ENCODE peak calls at places on chromosome 7, in six cellular contexts. U is LNCaP clone FGC, F is transverse colon, T is epithelial cell of esophagus, A is fibroblast of lung, I is GM12865. O is an unnamed sample.
A peak's percentile ranks its signal among the peaks of the same experiment; 100 is the strongest.

GRCh38 chr7:98856021-98856422 is 13.8 kb downstream of the TMEM130 start:
- DNase-seq in U (no peak), F (no peak), T (peak; percentile 36), A (no peak), I (no peak), O (no peak)

GRCh38 chr7:23955600-23956149 is 245.7 kb downstream of the STK31 start:
- DNase-seq in U (no peak), F (no peak), T (no peak), A (no peak), I (no peak), O (no peak)

GRCh38 chr7:92325850-92326249 is 80.1 kb downstream of the ANKIB1 start:
- DNase-seq in U (no peak), F (no peak), T (no peak), A (peak; percentile 11), I (peak; percentile 7), O (peak; percentile 36)

GRCh38 chr7:47427046-47427643 is 154.8 kb downstream of the TNS3 start:
- DNase-seq in U (no peak), F (no peak), T (no peak), A (no peak), I (no peak), O (no peak)

GRCh38 chr7:11294218-11294617 is 320.5 kb downstream of the PHF14 start:
- DNase-seq in U (no peak), F (no peak), T (peak; percentile 14), A (no peak), I (peak; percentile 12), O (no peak)

GRCh38 chr7:124782335-124782734 is 16.7 kb upstream of the GPR37 start:
- DNase-seq in U (no peak), F (no peak), T (no peak), A (no peak), I (no peak), O (no peak)

GRCh38 chr7:106640368-106641141 is 20.4 kb downstream of the CCDC71L start:
- DNase-seq in U (no peak), F (no peak), T (peak; percentile 83), A (no peak), I (no peak), O (peak; percentile 73)

GRCh38 chr7:2274666-2275065 is 32.6 kb downstream of the NUDT1 start:
- DNase-seq in U (no peak), F (no peak), T (no peak), A (no peak), I (no peak), O (no peak)

GRCh38 chr7:159117366-159118219 is 27.1 kb downstream of the VIPR2 start:
- DNase-seq in U (no peak), F (no peak), T (no peak), A (no peak), I (no peak), O (no peak)

GRCh38 chr7:28068811-28069216 is 111.8 kb downstream of the JAZF1 start:
- DNase-seq in U (no peak), F (no peak), T (peak; percentile 24), A (peak; percentile 40), I (no peak), O (peak; percentile 65)

GRCh38 chr7:138785587-138786437 is 12.0 kb upstream of the TMEM213 start:
- DNase-seq in U (no peak), F (no peak), T (peak; percentile 4), A (no peak), I (no peak), O (peak; percentile 39)

GRCh38 chr7:92478095-92478494 is 349 bp upstream of the ERVW-1 start:
- DNase-seq in U (no peak), F (no peak), T (no peak), A (no peak), I (no peak), O (no peak)

GRCh38 chr7:123916240-123916724 is 8.8 kb upstream of the SPAM1 start:
- DNase-seq in U (no peak), F (peak; percentile 33), T (peak; percentile 47), A (peak; percentile 35), I (peak; percentile 7), O (peak; percentile 43)

GRCh38 chr7:513521-514166 is 6.0 kb downstream of the PDGFA start:
- DNase-seq in U (no peak), F (no peak), T (peak; percentile 47), A (peak; percentile 25), I (no peak), O (peak; percentile 40)

GRCh38 chr7:150902078-150903033 is 50.0 kb downstream of the AOC1 start:
- DNase-seq in U (no peak), F (peak; percentile 67), T (no peak), A (no peak), I (no peak), O (no peak)

GRCh38 chr7:129041142-129041928 is 13.6 kb downstream of the TNPO3 start:
- DNase-seq in U (no peak), F (no peak), T (no peak), A (no peak), I (peak; percentile 17), O (no peak)

GRCh38 chr7:236967-237366 is 44.6 kb downstream of the FAM20C start:
- DNase-seq in U (no peak), F (no peak), T (no peak), A (no peak), I (no peak), O (no peak)

GRCh38 chr7:125670926-125671572 is 741.4 kb upstream of the POT1 start:
- DNase-seq in U (no peak), F (no peak), T (peak; percentile 47), A (peak; percentile 33), I (peak; percentile 20), O (peak; percentile 60)

GRCh38 chr7:55774327-55775050 is 88.1 kb downstream of the SEPTIN14 start:
- DNase-seq in U (peak; percentile 23), F (no peak), T (peak; percentile 74), A (no peak), I (no peak), O (no peak)

GRCh38 chr7:67393903-67394302 is 397.3 kb downstream of the TYW1 start:
- DNase-seq in U (no peak), F (no peak), T (no peak), A (no peak), I (no peak), O (no peak)

GRCh38 chr7:105677803-105678583 is 96.7 kb upstream of the EFCAB10 start:
- DNase-seq in U (no peak), F (peak; percentile 68), T (peak; percentile 8), A (no peak), I (peak; percentile 82), O (no peak)

GRCh38 chr7:128845987-128846386 is 15.8 kb downstream of the FLNC start:
- DNase-seq in U (no peak), F (no peak), T (no peak), A (no peak), I (no peak), O (no peak)

GRCh38 chr7:55427279-55427788 is 62.2 kb downstream of the LANCL2 start:
- DNase-seq in U (no peak), F (no peak), T (no peak), A (no peak), I (no peak), O (no peak)

GRCh38 chr7:1086588-1087461 is 1.1 kb upstream of the GPER1 start:
- DNase-seq in U (no peak), F (peak; percentile 83), T (peak; percentile 58), A (peak; percentile 55), I (peak; percentile 83), O (peak; percentile 64)

GRCh38 chr7:143480501-143480900 is 2.8 kb downstream of the TAS2R41 start:
- DNase-seq in U (no peak), F (no peak), T (no peak), A (no peak), I (no peak), O (no peak)

GRCh38 chr7:42345478-42346299 is 108.7 kb upstream of the GLI3 start:
- DNase-seq in U (no peak), F (no peak), T (no peak), A (no peak), I (no peak), O (no peak)

GRCh38 chr7:11830582-11831382 is 1.2 kb downstream of the THSD7A start:
- DNase-seq in U (no peak), F (no peak), T (peak; percentile 64), A (peak; percentile 29), I (no peak), O (peak; percentile 55)

GRCh38 chr7:95545666-95546065 is 50.6 kb downstream of the PDK4 start:
- DNase-seq in U (no peak), F (no peak), T (peak; percentile 50), A (no peak), I (no peak), O (no peak)
- H3K4me3 ChIP-seq in U (no peak overlapping the region), F (peak overlapping the region; percentile 44), T (no peak overlapping the region), A (peak overlapping the region; percentile 37), I (no peak overlapping the region), O (no peak overlapping the region)

GRCh38 chr7:31443457-31443856 is 70.4 kb upstream of the ITPRID1 start:
- DNase-seq in U (peak; percentile 15), F (no peak), T (peak; percentile 69), A (peak; percentile 55), I (peak; percentile 49), O (peak; percentile 53)
- TF ChIP-seq CTCF in U (peak; percentile 72), F (peak; percentile 65), T (peak; percentile 77), A (peak; percentile 75), I (peak; percentile 67), O (peak; percentile 83)

GRCh38 chr7:104328308-104328969 is at the start of gene LHFPL3:
- DNase-seq in U (no peak), F (no peak), T (peak; percentile 2), A (no peak), I (no peak), O (no peak)
- H3K4me3 ChIP-seq in U (no peak within 1 kb of the TSS), F (peak within 1 kb of the TSS; percentile 44), T (no peak within 1 kb of the TSS), A (no peak within 1 kb of the TSS), I (no peak within 1 kb of the TSS), O (no peak within 1 kb of the TSS)

DNA sequence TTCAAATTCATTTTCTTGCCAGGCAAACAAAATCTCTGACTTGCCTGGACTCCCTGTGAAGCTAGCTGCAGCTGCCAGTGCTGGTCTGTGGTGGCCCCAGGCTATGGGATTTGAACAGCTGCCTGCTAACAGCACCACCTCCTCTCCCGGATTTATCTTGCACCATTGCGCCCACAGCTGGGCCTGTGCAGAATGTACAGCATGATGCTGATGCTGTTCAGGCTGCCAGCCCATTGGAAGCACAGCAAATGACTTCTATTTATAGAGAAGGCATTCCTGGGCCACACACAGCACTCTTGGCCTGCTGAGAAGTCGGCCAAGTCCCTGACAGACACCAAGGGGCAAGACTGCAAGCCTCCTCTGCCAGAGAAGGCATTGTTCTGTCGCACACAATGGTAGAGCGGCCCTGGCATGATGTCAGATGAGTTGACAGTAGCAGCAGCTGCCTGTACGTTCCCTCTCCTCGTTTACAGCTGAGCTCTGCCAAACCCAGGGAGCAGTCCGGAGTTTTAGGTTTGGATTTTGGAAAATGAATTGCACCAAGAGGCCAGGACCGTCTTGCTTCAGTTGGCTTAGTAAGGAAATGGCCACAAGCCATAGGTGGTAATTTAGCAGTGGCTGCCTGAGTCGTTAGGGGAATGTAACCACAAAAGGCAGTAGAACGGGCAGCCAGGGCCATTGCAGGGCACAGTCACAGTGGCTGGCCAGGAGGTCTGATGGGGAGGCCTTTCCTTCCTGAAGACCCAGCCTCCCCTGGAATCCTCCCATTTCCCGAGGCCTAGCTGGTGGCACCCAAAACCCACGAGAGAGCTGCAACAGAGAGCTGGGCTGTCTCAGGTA is 38.5 kb downstream of the MTURN start:
- DNase-seq in U (peak; percentile 89), F (peak; percentile 32), T (peak; percentile 100), A (peak; percentile 92), I (no peak), O (peak; percentile 75)
- TF ChIP-seq CTCF in U (peak; percentile 53), F (no peak), T (peak; percentile 68), A (peak; percentile 36), I (no peak), O (peak; percentile 6)

GRCh38 chr7:149771199-149771636 is 2.2 kb downstream of the ZNF467 start:
- DNase-seq in U (no peak), F (peak; percentile 24), T (no peak), A (no peak), I (no peak), O (no peak)
- H3K4me3 ChIP-seq in U (peak overlapping the region; percentile 35), F (peak overlapping the region; percentile 76), T (peak overlapping the region; percentile 31), A (peak overlapping the region; percentile 23), I (peak overlapping the region; percentile 30), O (peak overlapping the region; percentile 53)

GRCh38 chr7:39700165-39700564 is 76.8 kb downstream of the RALA start:
- DNase-seq in U (no peak), F (no peak), T (peak; percentile 68), A (no peak), I (no peak), O (no peak)
- TF ChIP-seq CTCF in U (no peak), F (no peak), T (no peak), A (no peak), I (no peak), O (no peak)

O was measured in fibroblast of pulmonary artery.